ENCODE peak calls at places on chromosomes 12 and 14, in seven cellular contexts. V is IMR-90, S is neuronal stem cell, N is mesendoderm, H is H9, Y is mesenchymal stem cell, E is H1. X is an unnamed sample.

GRCh38 chr12:51318846-51319570 is 5.0 kb downstream of the BIN2 start:
- DNase-seq in E (no peak), N (no peak), V (no peak), S (no peak), H (no peak), Y (no peak), X (no peak)

GRCh38 chr14:65156568-65157366 is 54.5 kb upstream of the MAX start:
- DNase-seq in E (no peak), Y (peak), V (peak), S (no peak), H (no peak), N (no peak), X (no peak)

GRCh38 chr12:1918081-1918874 is at the start of gene CACNA2D4:
- DNase-seq in S (peak), E (no peak), V (no peak), Y (no peak), H (peak), N (no peak), X (no peak)

GRCh38 chr12:25855716-25856115 is 102.8 kb upstream of the RASSF8 start:
- DNase-seq in E (no peak), S (no peak), H (no peak), N (peak), V (peak), Y (no peak), X (peak)

GRCh38 chr12:101051901-101052550 is 158.0 kb downstream of the SLC5A8 start:
- DNase-seq in S (no peak), H (no peak), E (no peak), Y (peak), V (peak), N (no peak), X (peak)

GRCh38 chr12:97276621-97277020 is 186.0 kb upstream of the RMST start:
- DNase-seq in N (no peak), S (no peak), V (no peak), E (no peak), Y (no peak), H (no peak), X (no peak)

GRCh38 chr12:10952645-10953044 is 13.6 kb upstream of the TAS2R14 start:
- DNase-seq in Y (no peak), N (no peak), E (no peak), S (no peak), V (no peak), H (no peak), X (no peak)

GRCh38 chr14:49975286-49975685 is 82.4 kb downstream of the ARF6 start:
- DNase-seq in E (no peak), N (no peak), S (no peak), H (no peak), V (peak), Y (peak), X (peak)

GRCh38 chr12:63149884-63150254 is 1.1 kb downstream of the AVPR1A start:
- DNase-seq in V (no peak), N (no peak), S (peak), Y (no peak), E (no peak), H (no peak), X (no peak)

GRCh38 chr14:24068711-24069410 is 2.5 kb upstream of the CPNE6 start:
- DNase-seq in V (no peak), S (no peak), E (no peak), N (no peak), Y (no peak), H (no peak), X (no peak)

GRCh38 chr12:2118061-2118460 is 65.3 kb downstream of the CACNA1C start:
- DNase-seq in N (peak), H (no peak), S (no peak), E (no peak), Y (no peak), V (no peak), X (no peak)

GRCh38 chr12:68349083-68349700 is 17.0 kb upstream of the MDM1 start:
- DNase-seq in S (no peak), E (no peak), N (no peak), Y (no peak), H (no peak), V (peak), X (no peak)

GRCh38 chr12:65656904-65657351 is 167.4 kb upstream of the HMGA2 start:
- DNase-seq in Y (peak), E (no peak), V (peak), H (no peak), N (no peak), S (no peak), X (no peak)

GRCh38 chr12:26056335-26056734 is 68.5 kb downstream of the BHLHE41 start:
- DNase-seq in Y (no peak), N (no peak), V (peak), E (no peak), S (no peak), H (no peak), X (no peak)

GRCh38 chr14:71556730-71557129 is 375.5 kb upstream of the RGS6 start:
- DNase-seq in Y (no peak), H (no peak), V (no peak), E (no peak), S (no peak), N (no peak), X (peak)

GRCh38 chr14:37179896-37180502 is 7.6 kb upstream of the SLC25A21 start:
- DNase-seq in H (no peak), V (peak), N (no peak), E (no peak), Y (peak), S (no peak), X (no peak)

GRCh38 chr12:1972260-1972659 is 32.0 kb downstream of the DCP1B start:
- DNase-seq in N (no peak), H (no peak), E (no peak), Y (peak), V (peak), S (no peak), X (no peak)

GRCh38 chr12:106078358-106079025 is 60.3 kb downstream of the NUAK1 start:
- DNase-seq in Y (peak), S (no peak), N (no peak), E (no peak), V (peak), H (peak), X (no peak)

GRCh38 chr12:19440916-19441315 is 1.6 kb downstream of the AEBP2 start:
- DNase-seq in E (no peak), Y (no peak), H (no peak), V (peak), N (no peak), S (no peak), X (no peak)

GRCh38 chr12:94046626-94047410 is 101.6 kb upstream of the PLXNC1 start:
- DNase-seq in Y (no peak), N (peak), S (no peak), H (no peak), E (no peak), V (no peak), X (peak)

GRCh38 chr12:51818567-51819300 is 29.8 kb downstream of the FIGNL2 start:
- DNase-seq in N (no peak), S (no peak), Y (peak), E (no peak), V (peak), H (no peak), X (no peak)

GRCh38 chr14:85752179-85752578 is 222.2 kb downstream of the FLRT2 start:
- DNase-seq in Y (no peak), S (no peak), V (no peak), N (no peak), E (no peak), H (no peak), X (no peak)

GRCh38 chr14:37588667-37588955 is 6.4 kb downstream of the FOXA1 start:
- DNase-seq in E (no peak), N (no peak), V (no peak), Y (peak), H (no peak), S (no peak), X (no peak)

GRCh38 chr14:94952097-94952496 is 182.2 kb upstream of the GSC start:
- DNase-seq in E (no peak), S (no peak), N (no peak), H (no peak), V (no peak), Y (no peak), X (no peak)
- H3K18ac ChIP-seq in E (no peak), S (peak), N (no peak), H (no peak), V (no peak), Y (no peak), X (no peak)

DNA sequence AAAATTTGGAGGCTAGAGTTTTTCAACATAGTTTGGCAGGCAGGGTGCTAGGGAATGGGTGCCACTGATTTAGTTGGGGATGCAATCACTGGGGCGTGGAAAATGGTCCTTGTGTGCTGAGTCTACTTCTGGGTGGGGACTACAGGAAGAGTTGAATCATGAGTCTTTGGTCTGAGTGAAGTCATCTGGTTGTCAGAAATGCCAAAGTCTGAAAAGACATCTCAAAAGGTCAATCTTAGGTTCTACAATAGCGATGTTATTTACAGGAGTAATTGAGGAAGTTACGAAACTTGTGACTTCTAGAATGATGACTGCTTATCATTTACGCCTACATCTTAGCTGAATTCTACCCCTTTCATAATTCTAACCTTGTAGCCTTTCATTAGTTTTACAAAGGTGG is 209.1 kb downstream of the NUBPL start:
- DNase-seq in V (no peak), H (no peak), S (no peak), Y (peak), E (no peak), N (no peak), X (no peak)
- H3K18ac ChIP-seq in V (no peak), H (no peak), S (no peak), Y (no peak), E (no peak), N (no peak), X (no peak)

DNA sequence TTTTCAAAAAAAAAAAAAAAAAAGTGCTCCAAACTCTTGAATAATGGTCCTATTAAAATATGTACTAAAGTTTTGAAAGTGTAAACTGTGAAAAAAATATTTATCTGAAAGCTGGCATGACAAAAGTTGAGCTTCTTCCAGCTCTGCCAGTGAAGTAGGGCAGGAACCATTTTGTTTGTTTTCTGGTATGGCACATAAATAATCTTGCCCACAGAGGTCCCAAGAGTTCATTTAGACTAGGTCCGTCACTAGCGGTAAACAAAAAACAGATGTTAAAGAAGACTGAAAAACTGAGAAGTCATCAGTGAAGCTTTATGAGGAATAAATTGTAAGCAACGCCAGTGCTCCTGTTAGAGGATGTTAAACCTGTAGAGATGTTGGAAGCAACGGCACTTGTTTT is 7.0 kb downstream of the ERP27 start:
- DNase-seq in E (no peak), N (no peak), Y (peak), V (no peak), H (no peak), S (no peak), X (no peak)
- H3K18ac ChIP-seq in E (no peak), N (no peak), Y (no peak), V (peak), H (no peak), S (no peak), X (no peak)

GRCh38 chr14:94685166-94685581 is 73.0 kb downstream of the SERPINA3 start:
- DNase-seq in E (no peak), S (no peak), V (no peak), H (peak), N (peak), Y (no peak), X (peak)
- H3K18ac ChIP-seq in E (no peak), S (peak), V (no peak), H (no peak), N (no peak), Y (no peak), X (no peak)

GRCh38 chr12:107732365-107732764 is 28.6 kb downstream of the PRDM4 start:
- DNase-seq in V (no peak), H (peak), N (peak), Y (no peak), S (no peak), E (no peak), X (no peak)
- H3K18ac ChIP-seq in V (no peak), H (no peak), N (no peak), Y (no peak), S (no peak), E (no peak), X (no peak)

GRCh38 chr12:104680070-104680469 is 223.3 kb downstream of the CHST11 start:
- DNase-seq in H (no peak), N (peak), Y (no peak), S (no peak), V (peak), E (no peak), X (no peak)

GRCh38 chr12:104673294-104674062 is 216.7 kb downstream of the CHST11 start:
- DNase-seq in H (no peak), N (no peak), E (no peak), V (no peak), Y (peak), S (no peak), X (no peak)

GRCh38 chr12:104677441-104678089 is 220.8 kb downstream of the CHST11 start:
- DNase-seq in S (no peak), Y (no peak), E (no peak), N (no peak), V (no peak), H (no peak), X (peak)

GRCh38 chr12:104674083-104674482 is 217.3 kb downstream of the CHST11 start:
- DNase-seq in Y (no peak), H (no peak), S (no peak), N (no peak), E (no peak), V (no peak), X (no peak)

GRCh38 chr12:104676636-104677035 is 219.9 kb downstream of the CHST11 start:
- DNase-seq in Y (no peak), S (no peak), N (no peak), E (no peak), V (no peak), H (no peak), X (peak)
- H3K18ac ChIP-seq in Y (no peak), S (peak), N (no peak), E (no peak), V (no peak), H (no peak), X (no peak)

GRCh38 chr14:75088566-75089373 is 19.3 kb downstream of the ZC2HC1C start:
- DNase-seq in Y (peak), H (peak), V (peak), E (no peak), S (peak), N (peak), X (peak)

GRCh38 chr14:75088153-75088552 is 18.7 kb downstream of the ZC2HC1C start:
- DNase-seq in H (no peak), N (no peak), E (no peak), S (no peak), Y (no peak), V (no peak), X (no peak)

GRCh38 chr14:75092698-75093097 is 23.3 kb downstream of the ZC2HC1C start:
- DNase-seq in V (no peak), N (peak), Y (no peak), H (no peak), S (no peak), E (no peak), X (no peak)

GRCh38 chr14:75090353-75090752 is 20.9 kb downstream of the ZC2HC1C start:
- DNase-seq in E (no peak), S (no peak), N (no peak), Y (no peak), H (no peak), V (peak), X (no peak)

DNA sequence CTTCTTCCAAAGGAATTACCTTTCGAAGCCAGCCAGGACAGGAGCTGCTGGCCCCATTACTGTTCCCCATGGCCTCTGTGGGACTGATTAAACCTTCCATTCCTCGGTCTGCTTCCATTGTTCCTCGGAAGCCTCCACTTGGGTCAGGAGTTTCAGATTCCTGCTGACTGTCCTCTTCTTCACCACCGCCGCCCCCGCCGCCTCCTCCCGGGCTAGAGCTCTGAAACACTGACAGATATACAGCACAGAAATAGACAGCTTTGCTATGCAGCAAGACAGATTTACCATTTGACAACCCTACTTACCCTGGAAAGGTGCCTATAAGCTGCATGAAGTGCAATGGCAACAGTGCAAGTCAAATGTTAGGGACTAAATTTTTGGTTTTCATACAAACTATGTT is 21.8 kb downstream of the ZC2HC1C start:
- DNase-seq in N (no peak), S (no peak), H (no peak), Y (no peak), V (no peak), E (no peak), X (no peak)
- H3K18ac ChIP-seq in N (no peak), S (no peak), H (no peak), Y (no peak), V (no peak), E (no peak), X (no peak)

GRCh38 chr14:53109688-53110041 is 43.5 kb downstream of the DDHD1 start:
- DNase-seq in H (no peak), E (no peak), Y (no peak), V (no peak), N (no peak), S (no peak), X (no peak)

GRCh38 chr14:53106768-53107167 is 46.4 kb downstream of the DDHD1 start:
- DNase-seq in N (no peak), S (no peak), Y (no peak), E (no peak), H (no peak), V (no peak), X (no peak)

GRCh38 chr14:53109028-53109687 is 44.0 kb downstream of the DDHD1 start:
- DNase-seq in S (no peak), H (no peak), Y (peak), N (no peak), V (no peak), E (no peak), X (no peak)

GRCh38 chr14:53108292-53108937 is 44.7 kb downstream of the DDHD1 start:
- DNase-seq in E (no peak), N (no peak), V (no peak), Y (peak), H (no peak), S (no peak), X (no peak)

DNA sequence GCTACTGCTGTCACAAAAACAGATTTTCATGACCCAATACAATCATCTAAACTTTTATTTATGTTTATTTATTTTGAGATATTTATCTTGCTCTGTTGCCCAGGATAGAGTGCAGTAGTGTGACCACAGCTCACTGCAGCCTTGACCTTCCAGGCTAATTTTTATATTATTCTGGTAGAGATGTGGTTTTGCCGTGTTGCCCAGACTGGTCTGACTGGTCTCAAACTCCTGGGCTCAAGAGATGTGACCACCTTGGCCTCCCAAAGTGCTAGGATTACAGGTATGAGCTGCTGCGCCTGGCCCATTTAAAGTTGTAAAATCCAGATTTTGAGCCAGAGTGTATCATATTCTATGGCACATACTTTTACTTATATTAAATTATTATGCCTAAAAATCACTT is 49.2 kb downstream of the DDHD1 start:
- DNase-seq in S (no peak), V (no peak), E (no peak), Y (no peak), N (no peak), H (no peak), X (no peak)
- H3K18ac ChIP-seq in S (no peak), V (no peak), E (no peak), Y (no peak), N (no peak), H (no peak), X (no peak)

X was measured in trophoblast cell.